ENCODE peak calls at places on chromosomes 13 and 19, in nine cellular contexts. J is dorsolateral prefrontal cortex; B is GM23248; O is activated naive CD4-positive, alpha-beta T cell treated with anti-CD3 and anti-CD28 coated beads for 36 hours; K is activated CD8-positive, alpha-beta T cell treated with anti-CD3 and anti-CD28 coated beads for 36 hours; P is activated T-cell treated with anti-CD3 and anti-CD28 coated beads for 24 hours; G is uterus; C is aorta; L is substantia nigra. U is an unnamed sample.

GRCh38 chr13:104143760-104144406 is 1077.7 kb upstream of the SLC10A2 start:
- DNase-seq in K (no peak), B (no peak), P (no peak), J (no peak), O (no peak), G (no peak), C (no peak), L (no peak), U (no peak)

GRCh38 chr13:40558656-40559055 is 107.8 kb downstream of the FOXO1 start:
- DNase-seq in P (no peak), L (no peak), C (no peak), J (no peak), O (no peak), G (no peak), B (no peak), K (no peak), U (peak)

GRCh38 chr19:18280247-18281081 is 958 bp downstream of the JUND start:
- DNase-seq in G (peak), C (peak), O (peak), B (peak), J (peak), K (peak), L (peak), P (peak), U (peak)

GRCh38 chr13:44307844-44308243 is 65.8 kb upstream of the SERP2 start:
- DNase-seq in L (no peak), K (no peak), C (no peak), B (no peak), J (no peak), G (no peak), P (no peak), O (no peak), U (no peak)

GRCh38 chr13:106337096-106337495 is 198.4 kb downstream of the EFNB2 start:
- DNase-seq in J (no peak), C (no peak), P (no peak), G (no peak), K (no peak), O (no peak), B (no peak), L (no peak), U (no peak)

GRCh38 chr19:33622505-33622808 is 704 bp downstream of the CHST8 start:
- DNase-seq in O (no peak), C (no peak), P (no peak), K (no peak), J (no peak), B (peak), L (no peak), G (no peak), U (no peak)

GRCh38 chr19:53254451-53255341 is at the start of gene ZNF677:
- DNase-seq in O (peak), J (peak), C (peak), P (peak), K (peak), L (peak), B (peak), G (peak), U (peak)

GRCh38 chr13:94617389-94618000 is 15.8 kb downstream of the GPR180 start:
- DNase-seq in B (peak), G (no peak), C (no peak), J (no peak), P (peak), O (peak), K (peak), L (no peak), U (peak)

GRCh38 chr19:16518483-16519229 is 22.5 kb downstream of the C19orf44 start:
- DNase-seq in K (no peak), C (no peak), P (no peak), L (no peak), B (no peak), J (no peak), G (no peak), O (no peak), U (no peak)

GRCh38 chr13:23497186-23497585 is 63.7 kb upstream of the SACS start:
- DNase-seq in P (no peak), O (no peak), B (no peak), J (no peak), L (no peak), G (no peak), C (no peak), K (no peak), U (no peak)

GRCh38 chr19:5452594-5453565 is 2.3 kb upstream of the ZNRF4 start:
- DNase-seq in J (no peak), G (no peak), C (no peak), K (peak), B (peak), O (no peak), P (no peak), L (no peak), U (peak)

GRCh38 chr19:30202060-30202600 is 170.1 kb upstream of the ZNF536 start:
- DNase-seq in P (no peak), B (no peak), L (no peak), K (no peak), C (no peak), G (no peak), O (no peak), J (no peak), U (no peak)

GRCh38 chr19:20238025-20238623 is 71.1 kb downstream of the ZNF486 start:
- DNase-seq in B (peak), K (peak), L (peak), G (peak), C (peak), J (peak), P (peak), O (peak), U (peak)

GRCh38 chr19:7337380-7338194 is 11.2 kb upstream of the ARHGEF18 start:
- DNase-seq in O (peak), L (no peak), K (peak), G (no peak), P (no peak), B (no peak), C (no peak), J (no peak), U (no peak)

GRCh38 chr13:76762731-76763130 is 123.5 kb downstream of the KCTD12 start:
- DNase-seq in B (no peak), J (no peak), C (no peak), O (no peak), L (no peak), K (no peak), G (no peak), P (no peak), U (peak)

GRCh38 chr13:100751826-100752225 is 77.2 kb upstream of the TMTC4 start:
- DNase-seq in C (no peak), J (no peak), P (no peak), O (no peak), K (no peak), G (no peak), B (no peak), L (peak), U (no peak)

GRCh38 chr13:112061367-112062046 is 5.4 kb upstream of the SOX1 start:
- DNase-seq in C (no peak), K (no peak), B (no peak), J (no peak), P (no peak), L (no peak), O (no peak), G (no peak), U (no peak)

GRCh38 chr13:76522083-76522755 is 364.0 kb downstream of the KCTD12 start:
- DNase-seq in O (no peak), C (no peak), G (no peak), J (no peak), B (no peak), L (no peak), K (no peak), P (no peak), U (peak)

GRCh38 chr13:91346848-91347211 is 657 bp upstream of the MIR17HG start:
- DNase-seq in O (peak), C (no peak), L (no peak), K (peak), B (peak), G (no peak), P (peak), J (no peak), U (peak)

GRCh38 chr19:1274852-1275259 is 474 bp upstream of the FAM174C start:
- DNase-seq in O (no peak), L (no peak), K (no peak), C (peak), P (no peak), G (no peak), J (no peak), B (peak), U (no peak)

U was measured in fibroblast of pulmonary artery.